ENCODE peak calls at places on chromosomes 7 and 10, in eight cellular contexts. D is heart right ventricle, W is AG04450, T is OCI-LY7, X is heart left ventricle, F is A549, Z is IMR-90, B is GM12878. N is an unnamed sample.

GRCh38 chr10:97140887-97141745 is 44.6 kb downstream of the SLIT1 start:
- DNase-seq in D (no peak), W (no peak), T (no peak), X (no peak), F (no peak), Z (no peak), B (no peak), N (no peak)

GRCh38 chr10:123997013-123997412 is 96.4 kb downstream of the CHST15 start:
- DNase-seq in D (no peak), W (no peak), T (no peak), X (no peak), F (no peak), Z (no peak), B (no peak), N (no peak)

GRCh38 chr10:112222799-112223198 is 39.2 kb upstream of the GPAM start:
- DNase-seq in D (no peak), W (no peak), T (no peak), X (no peak), F (no peak), Z (no peak), B (no peak), N (no peak)

GRCh38 chr7:91288208-91288824 is 24.1 kb downstream of the FZD1 start:
- DNase-seq in D (peak; percentile 23), W (no peak), T (peak; percentile 35), X (peak; percentile 44), F (no peak), Z (no peak), B (no peak), N (no peak)

GRCh38 chr7:47778153-47778661 is 170.1 kb downstream of the PKD1L1 start:
- DNase-seq in D (no peak), W (no peak), T (no peak), X (no peak), F (no peak), Z (no peak), B (no peak), N (no peak)

GRCh38 chr7:155533827-155534690 is 12.3 kb downstream of the CNPY1 start:
- DNase-seq in D (no peak), W (no peak), T (peak; percentile 14), X (no peak), F (peak; percentile 87), Z (no peak), B (no peak), N (no peak)

GRCh38 chr7:142445019-142445686 is 187.3 kb upstream of the PRSS58 start:
- DNase-seq in D (no peak), W (no peak), T (peak; percentile 11), X (no peak), F (no peak), Z (no peak), B (no peak), N (no peak)

GRCh38 chr7:102270176-102270887 is 16.3 kb upstream of the SH2B2 start:
- DNase-seq in D (no peak), W (no peak), T (no peak), X (no peak), F (no peak), Z (no peak), B (no peak), N (no peak)

GRCh38 chr10:9010093-9010492 is 955.6 kb downstream of the GATA3 start:
- DNase-seq in D (no peak), W (no peak), T (no peak), X (no peak), F (no peak), Z (no peak), B (no peak), N (no peak)

GRCh38 chr7:28165221-28165807 is 15.3 kb downstream of the JAZF1 start:
- DNase-seq in D (no peak), W (no peak), T (peak; percentile 58), X (no peak), F (no peak), Z (peak; percentile 25), B (no peak), N (no peak)

GRCh38 chr7:25385731-25386136 is 157.4 kb upstream of the NPVF start:
- DNase-seq in D (no peak), W (no peak), T (no peak), X (no peak), F (no peak), Z (no peak), B (no peak), N (no peak)

GRCh38 chr7:13933106-13933505 is 56.4 kb downstream of the ETV1 start:
- DNase-seq in D (no peak), W (no peak), T (no peak), X (no peak), F (no peak), Z (peak; percentile 31), B (no peak), N (no peak)

GRCh38 chr7:77402818-77403217 is 13.3 kb downstream of the GSAP start:
- DNase-seq in D (no peak), W (no peak), T (no peak), X (no peak), F (no peak), Z (no peak), B (no peak), N (no peak)

DNA sequence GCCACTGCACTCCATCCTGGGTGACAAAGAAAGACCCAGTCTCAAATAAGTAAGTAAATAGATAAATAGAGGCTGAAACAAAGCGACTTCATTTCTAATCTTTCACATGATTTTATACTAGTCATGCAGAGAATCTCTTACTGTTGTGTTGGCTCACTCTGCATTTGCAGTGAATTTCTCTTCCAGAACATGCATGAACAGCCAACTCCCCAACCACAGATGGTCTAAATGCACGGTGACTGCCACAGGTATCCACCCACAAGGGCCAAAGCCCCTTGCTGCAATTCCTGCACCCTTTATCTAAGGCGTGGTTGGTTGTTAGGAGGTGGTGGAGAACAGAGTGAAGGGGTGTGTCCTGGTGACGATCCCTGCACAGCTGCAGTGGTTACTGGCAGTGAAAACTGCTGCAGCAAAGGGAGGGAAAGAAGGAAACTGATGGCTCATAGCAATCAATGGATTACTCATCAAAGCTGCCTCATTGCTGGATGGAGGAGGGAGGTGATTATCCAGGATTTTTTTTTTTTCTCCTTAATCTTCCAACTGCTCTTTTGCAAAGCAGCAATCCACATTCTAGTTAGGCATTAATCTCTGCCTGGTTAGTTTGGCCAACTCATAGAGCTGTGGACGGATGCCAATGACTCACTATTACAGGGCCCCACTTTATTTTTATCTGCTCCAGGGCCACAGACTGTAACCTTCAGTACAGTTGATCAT is 50.6 kb downstream of the PRTFDC1 start:
- DNase-seq in D (no peak), W (peak; percentile 92), T (no peak), X (peak; percentile 38), F (peak; percentile 86), Z (peak; percentile 98), B (peak; percentile 43), N (no peak)
- H3K27ac ChIP-seq in D (peak overlapping the region; percentile 26), W (peak overlapping the region; percentile 84), T (no peak overlapping the region), X (peak overlapping the region; percentile 65), F (peak overlapping the region; percentile 74), Z (peak overlapping the region; percentile 18), B (peak overlapping the region; percentile 59), N (no peak overlapping the region)

DNA sequence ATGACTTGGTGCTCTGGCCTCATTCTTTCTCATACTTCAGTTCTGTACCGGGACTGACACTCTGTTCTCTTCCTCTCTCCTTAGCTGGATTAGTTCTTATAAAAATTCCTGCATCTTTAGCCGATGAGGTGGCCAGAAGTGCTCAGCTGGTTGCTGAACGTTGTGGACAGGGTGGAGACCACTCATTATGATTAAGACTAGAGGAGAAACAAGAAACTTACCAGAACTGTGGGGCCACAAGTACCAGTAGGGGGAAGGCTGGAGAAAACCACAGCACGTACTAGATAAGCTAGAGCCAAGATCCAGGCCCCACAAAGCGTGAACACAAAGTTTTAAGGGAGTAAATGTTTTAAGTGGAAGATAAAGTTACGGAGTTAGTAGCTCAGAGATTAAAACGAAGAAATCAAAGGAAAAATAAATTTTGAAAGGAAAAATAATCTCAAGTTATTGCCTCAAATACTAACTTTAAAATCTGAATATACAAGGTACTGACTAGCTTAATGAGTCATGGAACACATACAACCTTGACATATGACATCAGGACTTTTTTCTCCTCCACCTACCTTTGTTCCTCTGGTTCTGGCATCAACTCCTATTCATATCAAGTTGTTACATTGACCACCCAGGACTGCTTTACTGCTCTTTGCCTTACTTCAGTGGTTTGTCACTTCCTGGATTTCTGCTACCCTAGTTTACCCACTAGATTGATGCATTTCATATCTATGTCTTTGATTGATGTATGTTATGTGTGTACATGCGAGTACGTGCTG is 469.0 kb downstream of the TFEC start:
- DNase-seq in D (no peak), W (peak; percentile 15), T (no peak), X (no peak), F (no peak), Z (peak; percentile 79), B (no peak), N (no peak)
- TF ChIP-seq CTCF in D (no peak), W (no peak), T (no peak), X (no peak), F (no peak), Z (peak; percentile 23), B (no peak), N (no peak)

GRCh38 chr10:119118231-119118630 is 14.3 kb downstream of the DENND10 start:
- DNase-seq in D (no peak), W (no peak), T (no peak), X (no peak), F (no peak), Z (no peak), B (no peak), N (no peak)

GRCh38 chr10:119120413-119120867 is 16.5 kb downstream of the DENND10 start:
- DNase-seq in D (no peak), W (peak; percentile 49), T (peak; percentile 55), X (no peak), F (no peak), Z (peak; percentile 83), B (peak; percentile 88), N (no peak)

GRCh38 chr10:119116326-119116951 is 12.5 kb downstream of the DENND10 start:
- DNase-seq in D (no peak), W (no peak), T (no peak), X (no peak), F (no peak), Z (no peak), B (no peak), N (no peak)

GRCh38 chr10:119119400-119119799 is 15.5 kb downstream of the DENND10 start:
- DNase-seq in D (no peak), W (no peak), T (peak; percentile 25), X (no peak), F (no peak), Z (no peak), B (no peak), N (no peak)

DNA sequence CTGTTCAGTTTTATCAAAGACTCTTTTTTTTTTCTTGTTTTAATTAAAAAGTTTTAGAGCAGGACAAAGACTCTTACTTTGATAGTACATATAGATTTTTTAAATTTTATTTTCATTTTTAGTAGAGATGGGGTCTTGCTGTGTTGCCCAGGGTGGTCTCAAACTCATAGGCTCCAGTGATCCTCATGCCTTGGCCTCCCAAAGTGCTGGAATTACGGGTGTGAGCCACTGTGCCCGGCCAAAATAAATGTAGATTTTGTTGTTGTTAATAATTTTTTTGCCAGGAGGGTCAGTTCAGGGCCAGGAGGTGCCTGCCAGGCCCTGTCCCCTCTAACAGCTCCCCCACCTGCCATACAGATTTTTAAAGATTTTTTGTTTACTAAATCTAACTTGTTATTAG is 17.0 kb downstream of the DENND10 start:
- DNase-seq in D (no peak), W (no peak), T (no peak), X (no peak), F (no peak), Z (no peak), B (no peak), N (no peak)
- H3K27ac ChIP-seq in D (peak overlapping the region; percentile 60), W (peak overlapping the region; percentile 83), T (peak overlapping the region; percentile 75), X (peak overlapping the region; percentile 74), F (peak overlapping the region; percentile 27), Z (peak overlapping the region; percentile 66), B (peak overlapping the region; percentile 43), N (no peak overlapping the region)

DNA sequence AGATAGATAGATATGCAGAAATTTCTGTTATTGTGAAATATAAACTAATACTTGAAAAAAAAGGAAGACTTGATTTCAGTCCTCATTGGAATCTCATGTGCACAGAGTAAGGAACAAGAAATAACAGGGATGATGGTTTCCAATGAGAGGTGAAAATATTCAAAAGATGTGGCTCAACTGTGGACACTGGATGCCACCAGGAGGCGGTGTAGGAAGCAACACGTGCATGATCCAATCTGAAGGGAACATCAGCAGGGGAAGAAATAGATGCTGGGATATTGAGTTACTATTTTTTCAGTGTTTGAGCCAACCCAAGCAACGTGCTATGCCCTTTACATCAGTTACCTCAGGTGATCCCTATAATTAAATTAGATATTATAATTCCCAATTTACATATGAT is 710.8 kb upstream of the LRRTM3 start:
- DNase-seq in D (no peak), W (no peak), T (no peak), X (no peak), F (peak; percentile 0), Z (peak; percentile 0), B (no peak), N (no peak)
- TF ChIP-seq CTCF in D (no peak), W (peak; percentile 30), T (peak; percentile 34), X (no peak), F (peak; percentile 6), Z (peak; percentile 23), B (peak; percentile 25), N (no peak)